ENCODE peak calls at places on chromosomes 2 and 18, in six cellular contexts. S is spleen, O is neural progenitor cell, J is IMR-90, A is A549, R is heart right ventricle. V is an unnamed sample.
A peak's percentile ranks its signal among the peaks of the same experiment; 100 is the strongest.

GRCh38 chr2:217657252-217657651 is 345.5 kb downstream of the TNS1 start:
- DNase-seq in J (no peak), A (no peak), O (no peak), S (no peak), R (no peak), V (no peak)

GRCh38 chr2:136135924-136136906 is 18.3 kb upstream of the CXCR4 start:
- DNase-seq in J (no peak), S (peak; percentile 93), R (no peak), O (no peak), A (no peak), V (no peak)

GRCh38 chr2:56464613-56465012 is 280.8 kb downstream of the CCDC85A start:
- DNase-seq in J (no peak), A (no peak), O (no peak), S (no peak), R (no peak), V (no peak)

GRCh38 chr2:9753276-9753600 is 90.0 kb upstream of the TAF1B start:
- DNase-seq in O (peak; percentile 42), J (peak; percentile 91), S (no peak), A (peak; percentile 88), R (no peak), V (peak; percentile 44)

GRCh38 chr2:150169230-150169629 is 318.2 kb downstream of the RND3 start:
- DNase-seq in A (no peak), S (no peak), R (peak; percentile 18), O (no peak), J (peak; percentile 54), V (peak; percentile 3)

GRCh38 chr2:238290079-238290478 is 1.7 kb upstream of the PER2 start:
- DNase-seq in R (peak; percentile 75), J (no peak), A (peak; percentile 89), O (peak; percentile 73), S (peak; percentile 82), V (no peak)

GRCh38 chr2:178715366-178715765 is 91.9 kb downstream of the TTN start:
- DNase-seq in J (no peak), A (no peak), R (no peak), S (no peak), O (no peak), V (no peak)

GRCh38 chr2:222548997-222549396 is 106.9 kb downstream of the FARSB start:
- DNase-seq in R (no peak), O (peak; percentile 83), J (no peak), A (no peak), S (no peak), V (no peak)

GRCh38 chr2:211035548-211036185 is 479.3 kb downstream of the CPS1 start:
- DNase-seq in O (peak; percentile 53), R (peak; percentile 5), J (peak; percentile 4), A (no peak), S (no peak), V (no peak)

GRCh38 chr2:127546797-127547196 is 11.3 kb downstream of the MYO7B start:
- DNase-seq in S (no peak), A (no peak), O (no peak), R (no peak), J (no peak), V (no peak)

GRCh38 chr2:58042486-58042970 is 4.1 kb upstream of the VRK2 start:
- DNase-seq in R (no peak), J (peak; percentile 89), S (no peak), O (no peak), A (peak; percentile 28), V (no peak)

GRCh38 chr18:26697186-26697585 is 148.8 kb upstream of the KCTD1 start:
- DNase-seq in O (no peak), S (no peak), A (no peak), R (no peak), J (no peak), V (no peak)

GRCh38 chr2:137050949-137051348 is 285.6 kb downstream of the THSD7B start:
- DNase-seq in A (no peak), R (no peak), S (no peak), O (peak; percentile 19), J (no peak), V (no peak)

GRCh38 chr2:58304843-58305242 is 63.7 kb upstream of the FANCL start:
- DNase-seq in S (no peak), J (no peak), O (no peak), A (no peak), R (no peak), V (no peak)

GRCh38 chr2:137942785-137943034 is 21.6 kb upstream of the HNMT start:
- DNase-seq in J (no peak), R (no peak), O (no peak), S (no peak), A (no peak), V (no peak)

GRCh38 chr18:23903971-23904370 is 110.6 kb upstream of the TTC39C start:
- DNase-seq in S (no peak), R (no peak), A (no peak), J (no peak), O (no peak), V (no peak)

GRCh38 chr18:11676867-11677266 is 12.2 kb upstream of the GNAL start:
- DNase-seq in J (peak; percentile 5), R (no peak), S (no peak), A (peak; percentile 19), O (no peak), V (no peak)

GRCh38 chr2:45028276-45028675 is 19.0 kb upstream of the SIX2 start:
- DNase-seq in R (no peak), O (no peak), A (no peak), J (no peak), S (no peak), V (no peak)

DNA sequence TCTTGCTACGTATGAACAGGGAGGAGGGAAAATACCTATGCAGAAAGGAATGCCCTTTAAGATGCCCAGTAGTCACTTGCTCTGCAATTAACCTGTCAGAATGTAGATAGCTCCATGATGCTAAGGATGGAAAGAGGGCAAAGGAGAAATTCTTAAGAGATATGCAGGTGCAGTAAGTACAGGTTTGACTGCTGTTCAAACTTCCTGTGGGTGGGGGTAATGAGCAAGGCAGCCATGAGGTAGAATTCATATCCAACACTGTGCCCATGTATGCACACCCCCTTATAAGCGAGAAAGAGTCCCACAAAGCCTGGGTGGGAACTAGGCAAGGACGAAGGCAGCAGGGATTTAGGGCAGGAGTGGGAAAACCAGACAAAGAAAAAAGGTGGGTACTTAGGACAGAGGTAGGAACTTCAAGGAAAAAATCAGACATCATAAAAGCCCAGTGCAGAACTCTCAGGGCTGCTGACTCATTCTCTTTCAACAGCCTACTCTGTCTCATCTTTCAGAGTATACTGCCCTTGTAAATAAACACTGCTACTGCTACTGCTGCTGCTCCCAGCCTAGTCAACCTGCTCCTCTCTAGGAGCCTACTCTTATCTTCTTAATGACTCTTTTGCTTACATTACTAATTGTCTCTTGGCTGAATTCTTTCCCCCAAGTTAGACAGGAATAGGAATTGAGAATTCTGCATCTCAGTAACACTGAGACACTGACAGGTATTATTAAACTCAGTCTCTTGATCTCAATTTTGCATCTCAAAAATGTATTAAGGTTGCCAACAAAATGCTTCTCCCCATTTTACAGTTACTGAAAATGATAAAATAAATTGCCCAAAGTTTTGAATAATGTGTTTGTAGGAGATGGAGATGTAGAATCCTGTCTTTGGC is 189.0 kb downstream of the PTH2R start:
- DNase-seq in O (no peak), A (peak; percentile 20), J (no peak), S (no peak), R (no peak), V (no peak)
- TF ChIP-seq CTCF in O (no peak), A (no peak), J (no peak), S (no peak), R (no peak), V (no peak)

DNA sequence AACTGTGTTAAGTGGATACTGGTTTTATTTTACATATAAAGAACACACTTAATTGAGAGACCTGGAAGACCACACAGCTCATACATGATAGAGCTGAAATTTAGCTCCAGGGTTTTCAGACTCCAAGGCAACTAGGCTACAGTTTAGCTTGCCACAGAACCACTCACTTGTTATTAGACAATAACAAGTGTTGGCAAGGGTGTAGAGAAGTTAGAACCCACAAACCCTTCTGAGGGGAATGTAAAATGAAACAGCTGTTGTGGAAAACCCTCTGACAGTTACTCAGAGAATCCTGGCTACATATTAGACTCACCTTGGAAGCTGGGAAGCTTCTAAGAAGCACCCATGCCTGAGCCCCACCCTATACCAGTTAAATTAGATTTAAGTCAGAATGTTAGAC is 75.3 kb downstream of the MAP3K20 start:
- DNase-seq in S (no peak), A (no peak), O (no peak), J (peak; percentile 6), R (no peak), V (no peak)
- H3K27ac ChIP-seq in S (no peak overlapping the region), A (peak overlapping the region; percentile 88), O (no peak overlapping the region), J (no peak overlapping the region), R (peak overlapping the region; percentile 26), V (no peak overlapping the region)

GRCh38 chr2:80222644-80223043 is 81.9 kb downstream of the LRRTM1 start:
- DNase-seq in S (no peak), J (no peak), A (no peak), R (no peak), O (no peak), V (no peak)
- TF ChIP-seq CTCF in S (no peak), J (no peak), A (no peak), R (no peak), O (no peak), V (no peak)

GRCh38 chr2:164032995-164033394 is 297.2 kb upstream of the FIGN start:
- DNase-seq in J (no peak), S (no peak), R (no peak), O (no peak), A (no peak), V (no peak)

GRCh38 chr2:164028764-164029534 is 293.1 kb upstream of the FIGN start:
- DNase-seq in A (no peak), J (no peak), O (no peak), S (no peak), R (no peak), V (no peak)

DNA sequence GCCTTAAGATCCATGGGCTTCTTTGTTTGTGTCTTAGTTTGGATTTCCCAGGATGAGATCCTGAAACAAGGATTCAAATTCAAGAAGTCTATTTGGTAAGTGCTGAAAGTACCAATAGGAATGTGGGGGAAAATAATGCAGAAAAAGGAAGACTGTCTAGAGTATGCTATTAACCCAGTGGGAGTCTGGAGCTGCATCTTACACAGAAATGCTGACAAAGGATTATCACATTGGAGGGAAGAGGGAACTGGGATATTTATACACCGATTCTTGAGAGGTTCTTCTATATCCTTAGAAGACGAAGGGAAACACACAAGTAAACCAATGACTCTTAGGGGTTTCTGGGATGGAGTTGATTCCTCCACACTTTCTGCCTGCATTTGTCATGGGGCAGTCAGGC is 294.8 kb upstream of the FIGN start:
- DNase-seq in O (no peak), S (no peak), A (no peak), J (no peak), R (no peak), V (no peak)
- H3K27ac ChIP-seq in O (no peak overlapping the region), S (no peak overlapping the region), A (no peak overlapping the region), J (no peak overlapping the region), R (no peak overlapping the region), V (no peak overlapping the region)